ENCODE peak calls at places on chromosomes 3 and 15, in seven cellular contexts. H, L, N, P, U, O and M are unnamed samples. For H3K4me1, the result is how much of the 10 kb centered on the place peaks cover.

GRCh38 chr15:64549860-64550259 is 89.5 kb downstream of the ZNF609 start:
- DNase-seq in H (no peak), L (no peak), N (no peak), P (no peak), U (no peak), O (no peak), M (no peak)

GRCh38 chr3:23203651-23204111 is 554 bp downstream of the UBE2E2 start:
- DNase-seq in H (peak), L (no peak), N (peak), P (peak), U (no peak), O (peak), M (peak)

GRCh38 chr15:31371520-31372240 is 45.0 kb downstream of the KLF13 start:
- DNase-seq in H (no peak), L (no peak), N (no peak), P (no peak), U (no peak), O (no peak), M (no peak)

GRCh38 chr3:113532698-113533533 is 561 bp downstream of the SIDT1 start:
- DNase-seq in H (peak), L (peak), N (no peak), P (no peak), U (peak), O (peak), M (peak)

GRCh38 chr15:51731549-51732267 is 5.7 kb downstream of the LYSMD2 start:
- DNase-seq in H (no peak), L (peak), N (peak), P (no peak), U (no peak), O (peak), M (peak)

GRCh38 chr3:171704002-171704401 is 106.3 kb downstream of the PLD1 start:
- DNase-seq in H (peak), L (peak), N (peak), P (no peak), U (no peak), O (peak), M (peak)

GRCh38 chr15:70636540-70637165 is 126.7 kb downstream of the UACA start:
- DNase-seq in H (peak), L (no peak), N (peak), P (no peak), U (no peak), O (no peak), M (no peak)

GRCh38 chr3:68996356-68996995 is 17.0 kb downstream of the EOGT start:
- DNase-seq in H (no peak), L (no peak), N (peak), P (no peak), U (no peak), O (no peak), M (no peak)

GRCh38 chr3:52265387-52265786 is 13.1 kb downstream of the WDR82 start:
- DNase-seq in H (peak), L (no peak), N (no peak), P (no peak), U (no peak), O (no peak), M (no peak)

GRCh38 chr3:25620508-25620907 is 44.2 kb downstream of the TOP2B start:
- DNase-seq in H (no peak), L (no peak), N (no peak), P (no peak), U (no peak), O (no peak), M (no peak)

GRCh38 chr3:3119393-3119851 is 7.3 kb upstream of the TRNT1 start:
- DNase-seq in H (no peak), L (no peak), N (no peak), P (no peak), U (no peak), O (no peak), M (no peak)

GRCh38 chr3:129654126-129654525 is 47.6 kb upstream of the PLXND1 start:
- DNase-seq in H (no peak), L (no peak), N (peak), P (no peak), U (no peak), O (no peak), M (no peak)

GRCh38 chr15:80567721-80568157 is 127.4 kb upstream of the ABHD17C start:
- DNase-seq in H (peak), L (peak), N (peak), P (peak), U (peak), O (peak), M (peak)

GRCh38 chr3:100386437-100387064 is 14.3 kb downstream of the TOMM70 start:
- DNase-seq in H (no peak), L (no peak), N (no peak), P (no peak), U (no peak), O (no peak), M (no peak)

GRCh38 chr3:27827041-27827440 is 104.9 kb upstream of the EOMES start:
- DNase-seq in H (no peak), L (no peak), N (no peak), P (no peak), U (no peak), O (no peak), M (no peak)

GRCh38 chr15:43067717-43068461 is 37.9 kb downstream of the UBR1 start:
- DNase-seq in H (peak), L (no peak), N (peak), P (no peak), U (no peak), O (no peak), M (no peak)

GRCh38 chr3:156010829-156011228 is 109.5 kb upstream of the KCNAB1 start:
- DNase-seq in H (peak), L (no peak), N (no peak), P (no peak), U (no peak), O (no peak), M (peak)

GRCh38 chr3:154779571-154779970 is 300.5 kb upstream of the MME start:
- DNase-seq in H (peak), L (no peak), N (peak), P (peak), U (no peak), O (no peak), M (peak)

GRCh38 chr15:42146551-42147430 is 9.6 kb downstream of the PLA2G4F start:
- DNase-seq in H (no peak), L (peak), N (no peak), P (no peak), U (no peak), O (no peak), M (no peak)

GRCh38 chr3:140276698-140277097 is 341.7 kb downstream of the CLSTN2 start:
- DNase-seq in H (peak), L (peak), N (no peak), P (no peak), U (no peak), O (no peak), M (no peak)

GRCh38 chr3:151085227-151085888 is at the start of gene MED12L:
- DNase-seq in H (peak), L (peak), N (peak), P (peak), U (peak), O (peak), M (peak)

GRCh38 chr15:38941399-38941953 is 376.9 kb upstream of the RASGRP1 start:
- DNase-seq in H (peak), L (no peak), N (no peak), P (no peak), U (no peak), O (no peak), M (no peak)

GRCh38 chr15:34642252-34642651 is 58.8 kb upstream of the GOLGA8B start:
- DNase-seq in H (no peak), L (no peak), N (no peak), P (no peak), U (no peak), O (no peak), M (no peak)

GRCh38 chr3:132004571-132004970 is 30.2 kb downstream of the CPNE4 start:
- DNase-seq in H (no peak), L (no peak), N (peak), P (no peak), U (no peak), O (no peak), M (no peak)

GRCh38 chr3:17401912-17402311 is 340.5 kb downstream of the TBC1D5 start:
- DNase-seq in H (no peak), L (no peak), N (no peak), P (no peak), U (no peak), O (no peak), M (no peak)

GRCh38 chr3:195077611-195078540 is 193.1 kb downstream of the XXYLT1 start:
- DNase-seq in H (no peak), L (no peak), N (no peak), P (no peak), U (no peak), O (no peak), M (no peak)

GRCh38 chr15:74725241-74725774 is at the start of gene CYP1A1:
- DNase-seq in H (peak), L (peak), N (no peak), P (no peak), U (no peak), O (peak), M (peak)

GRCh38 chr3:42263354-42264346 is 2.3 kb downstream of the CCK start:
- DNase-seq in H (no peak), L (no peak), N (no peak), P (no peak), U (peak), O (no peak), M (no peak)

GRCh38 chr3:134656211-134656800 is 5.5 kb upstream of the KY start:
- DNase-seq in H (no peak), L (no peak), N (no peak), P (no peak), U (no peak), O (no peak), M (no peak)

GRCh38 chr3:158127250-158128219 is 17.6 kb downstream of the RSRC1 start:
- DNase-seq in H (peak), L (no peak), N (peak), P (no peak), U (no peak), O (no peak), M (no peak)

GRCh38 chr15:22236469-22236868 is 156.1 kb downstream of the OR4M2 start:
- DNase-seq in H (no peak), L (no peak), N (no peak), P (no peak), U (no peak), O (no peak), M (no peak)

GRCh38 chr3:171165499-171165921 is 139.0 kb upstream of the SLC2A2 start:
- DNase-seq in H (no peak), L (no peak), N (no peak), P (no peak), U (no peak), O (no peak), M (no peak)

GRCh38 chr3:143952569-143953069 is 19.0 kb upstream of the DIPK2A start:
- DNase-seq in H (peak), L (no peak), N (no peak), P (no peak), U (no peak), O (no peak), M (no peak)

GRCh38 chr3:61650719-61651118 is 89.3 kb downstream of the PTPRG start:
- DNase-seq in H (no peak), L (no peak), N (no peak), P (no peak), U (no peak), O (no peak), M (no peak)

GRCh38 chr3:37591130-37591865 is 270.4 kb upstream of the CTDSPL start:
- DNase-seq in H (no peak), L (no peak), N (peak), P (no peak), U (no peak), O (no peak), M (no peak)

GRCh38 chr15:52481915-52482314 is 46.8 kb downstream of the MYO5A start:
- DNase-seq in H (peak), L (no peak), N (peak), P (peak), U (no peak), O (peak), M (peak)

GRCh38 chr15:73751896-73752816 is 995 bp downstream of the INSYN1 start:
- DNase-seq in H (no peak), L (no peak), N (no peak), P (no peak), U (no peak), O (no peak), M (no peak)

GRCh38 chr15:50753463-50753862 is 12.0 kb downstream of the SPPL2A start:
- DNase-seq in H (no peak), L (no peak), N (peak), P (no peak), U (no peak), O (no peak), M (no peak)

GRCh38 chr3:70620367-70620766 is 307.9 kb upstream of the MDFIC2 start:
- DNase-seq in H (no peak), L (no peak), N (no peak), P (no peak), U (no peak), O (no peak), M (no peak)

GRCh38 chr15:61228025-61228901 is 839 bp downstream of the RORA start:
- DNase-seq in H (peak), L (no peak), N (peak), P (peak), U (peak), O (no peak), M (no peak)
- H3K4me3 ChIP-seq in H (peak), L (peak), N (peak), P (peak), U (peak), O (peak), M (peak)

GRCh38 chr3:184688872-184689271 is 23.0 kb downstream of the MAGEF1 start:
- DNase-seq in H (no peak), L (no peak), N (no peak), P (no peak), U (no peak), O (no peak), M (no peak)
- H3K4me1 ChIP-seq in H (under half), L (under half), N (under half), P (under half), U (under half), O (half or more), M (under half)

DNA sequence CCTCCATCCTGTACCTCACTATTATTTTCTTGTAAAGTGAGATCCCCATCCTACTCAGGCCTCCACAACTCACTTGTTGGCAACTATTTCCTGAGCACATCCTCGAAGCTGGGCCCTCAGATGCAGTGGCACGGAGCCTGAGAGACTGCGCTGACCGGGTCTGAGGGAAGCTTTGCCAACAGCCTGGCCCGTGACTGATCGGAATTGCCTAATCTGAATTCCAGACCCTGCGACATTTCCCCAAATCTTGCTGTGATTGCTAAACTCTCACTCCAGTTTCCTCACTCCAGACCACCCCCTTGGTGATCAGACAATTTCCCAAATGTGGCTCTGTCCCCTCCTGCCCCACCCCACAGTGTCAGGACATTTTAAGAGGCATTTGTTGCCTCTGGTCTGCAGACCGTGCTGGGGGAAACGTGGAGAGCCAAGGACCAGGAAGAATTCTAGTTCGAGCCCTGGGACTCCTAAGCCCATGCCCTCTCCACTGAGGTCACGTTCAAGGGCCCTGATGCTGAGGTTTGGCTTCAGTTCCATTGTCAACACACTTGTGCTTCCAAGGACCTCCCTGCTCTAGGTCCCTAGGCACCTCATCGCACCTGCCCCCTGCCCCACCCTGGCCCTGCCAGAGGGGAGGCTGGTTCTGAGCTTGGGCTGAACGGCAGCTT is 22.8 kb downstream of the KLHL25 start:
- DNase-seq in H (no peak), L (no peak), N (peak), P (peak), U (no peak), O (peak), M (peak)
- H3K4me3 ChIP-seq in H (no peak), L (no peak), N (no peak), P (no peak), U (no peak), O (no peak), M (no peak)

DNA sequence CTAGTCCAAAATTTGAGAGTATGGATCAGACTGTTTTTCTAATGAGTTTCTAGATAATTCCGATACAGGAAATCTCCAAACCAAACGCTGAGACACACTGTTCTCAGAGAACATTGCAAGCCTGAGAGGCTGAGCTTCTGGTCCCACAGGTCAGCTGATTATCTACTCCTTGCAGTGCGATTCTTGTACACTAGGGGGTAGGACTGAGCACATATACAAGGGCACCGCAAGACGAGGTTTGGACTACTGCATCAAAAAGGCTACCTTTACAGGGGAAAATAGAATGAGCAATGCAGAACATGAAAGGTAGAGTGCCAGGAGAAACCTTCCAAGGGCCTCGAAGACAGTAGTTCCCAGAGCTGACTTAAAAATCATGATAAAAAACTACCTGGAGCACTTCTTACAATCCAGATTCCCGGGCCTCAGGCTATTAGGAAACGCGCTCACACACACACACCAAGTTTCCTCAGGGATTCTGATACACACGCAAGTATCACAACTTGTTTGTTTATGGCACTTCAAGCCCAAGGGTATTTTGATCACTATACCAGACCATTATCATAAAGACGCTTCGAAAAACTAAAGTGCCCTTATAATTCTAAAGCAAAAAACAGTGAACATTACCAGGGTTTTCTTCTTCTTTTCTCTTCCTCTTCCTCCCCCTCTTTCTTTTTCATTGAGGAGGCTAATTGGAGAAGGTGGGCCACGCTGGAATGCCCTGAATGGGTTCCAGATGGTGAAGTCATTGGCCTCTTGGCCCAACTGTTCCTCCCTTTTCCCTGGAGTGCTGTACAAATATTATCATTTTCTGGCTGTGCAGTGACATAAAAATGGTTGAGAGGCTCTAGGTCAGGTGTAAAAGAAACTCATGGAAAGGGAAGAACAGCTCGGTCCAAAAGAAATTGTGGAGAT is 61.8 kb downstream of the SLC12A8 start:
- DNase-seq in H (peak), L (peak), N (peak), P (peak), U (no peak), O (peak), M (peak)
- H3K4me1 ChIP-seq in H (under half), L (under half), N (under half), P (under half), U (under half), O (under half), M (under half)

GRCh38 chr15:89363133-89363532 is 28.5 kb upstream of the POLG start:
- DNase-seq in H (no peak), L (no peak), N (no peak), P (no peak), U (no peak), O (no peak), M (no peak)
- H3K4me3 ChIP-seq in H (no peak), L (no peak), N (no peak), P (no peak), U (no peak), O (no peak), M (no peak)

GRCh38 chr3:73502609-73503560 is 121.9 kb downstream of the PDZRN3 start:
- DNase-seq in H (peak), L (peak), N (peak), P (peak), U (peak), O (peak), M (peak)
- H3K4me1 ChIP-seq in H (under half), L (under half), N (under half), P (under half), U (under half), O (under half), M (under half)

GRCh38 chr3:2096196-2096595 is 2.5 kb upstream of the CNTN4 start:
- DNase-seq in H (no peak), L (no peak), N (no peak), P (no peak), U (no peak), O (no peak), M (no peak)

GRCh38 chr3:2098398-2099027 is at the start of gene CNTN4:
- DNase-seq in H (no peak), L (peak), N (no peak), P (peak), U (peak), O (peak), M (peak)

GRCh38 chr3:2097641-2098191 is 950 bp upstream of the CNTN4 start:
- DNase-seq in H (no peak), L (no peak), N (peak), P (no peak), U (no peak), O (peak), M (no peak)

GRCh38 chr3:2099779-2100191 is 1.1 kb downstream of the CNTN4 start:
- DNase-seq in H (no peak), L (no peak), N (no peak), P (no peak), U (no peak), O (no peak), M (peak)

DNA sequence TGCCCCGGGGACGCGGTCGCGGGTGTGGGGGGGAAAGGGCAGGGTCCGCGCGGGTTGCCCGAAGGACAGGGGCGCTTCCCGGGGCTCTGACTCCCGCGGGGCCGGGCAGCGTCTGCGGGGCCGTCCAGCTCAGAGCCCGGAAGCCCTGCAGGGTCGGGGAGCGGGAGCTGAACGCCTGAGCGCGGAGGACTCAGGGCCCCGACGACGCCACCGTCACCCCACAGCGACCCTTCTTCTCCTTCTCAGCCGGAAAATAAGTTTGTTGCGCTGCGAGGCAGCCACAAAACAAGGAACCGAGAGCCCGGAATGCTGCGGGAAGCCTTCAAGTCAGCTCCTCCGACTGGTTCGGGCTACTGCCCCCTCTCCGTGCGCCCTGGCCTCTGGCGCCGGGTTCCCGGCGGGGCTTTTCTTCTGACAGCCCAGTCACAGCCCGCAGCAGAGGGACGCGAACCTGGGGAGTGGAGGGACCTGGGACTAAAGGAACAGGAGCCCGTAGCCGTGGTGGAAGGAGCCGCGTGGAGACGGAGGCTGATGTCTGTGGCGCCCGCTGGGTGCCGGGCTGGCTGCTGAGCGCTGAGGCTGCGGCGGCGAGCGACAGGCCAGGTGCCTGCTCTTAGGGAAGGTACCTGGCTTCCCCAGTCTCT is 484 bp downstream of the CNTN4 start:
- DNase-seq in H (no peak), L (no peak), N (no peak), P (no peak), U (peak), O (peak), M (peak)
- H3K4me3 ChIP-seq in H (no peak), L (peak), N (no peak), P (peak), U (peak), O (peak), M (peak)